ENCODE peak calls at places on chromosomes 1 and 21, in ten cellular contexts. K, Z, S, E, P, I, T, G, R and D are unnamed samples.

GRCh38 chr1:33382651-33383415 is 48.1 kb downstream of the PHC2 start:
- DNase-seq in P (no peak), K (no peak), Z (no peak), S (no peak), I (no peak), T (no peak), E (no peak), R (no peak), G (no peak), D (no peak)

GRCh38 chr21:45556645-45557601 is 14.7 kb upstream of the SLC19A1 start:
- DNase-seq in R (no peak), T (no peak), Z (no peak), K (no peak), G (no peak), I (no peak), E (no peak), P (no peak), S (peak), D (no peak)

GRCh38 chr1:59018860-59019259 is 235.0 kb upstream of the JUN start:
- DNase-seq in E (no peak), R (no peak), G (no peak), T (no peak), I (no peak), S (peak), Z (no peak), P (no peak), K (no peak), D (no peak)

GRCh38 chr1:76430532-76430931 is 356.0 kb downstream of the ST6GALNAC3 start:
- DNase-seq in R (no peak), G (no peak), T (no peak), E (no peak), Z (no peak), K (no peak), I (no peak), P (no peak), S (no peak), D (no peak)

GRCh38 chr1:211788626-211789025 is 41.9 kb downstream of the LPGAT1 start:
- DNase-seq in G (no peak), P (no peak), Z (no peak), R (no peak), S (no peak), K (no peak), T (no peak), E (no peak), I (no peak), D (no peak)

GRCh38 chr1:50610563-50610962 is 187.3 kb upstream of the DMRTA2 start:
- DNase-seq in P (no peak), Z (no peak), T (peak), G (no peak), S (no peak), I (no peak), E (no peak), R (no peak), K (no peak), D (no peak)

GRCh38 chr1:36884029-36884701 is 150.2 kb downstream of the GRIK3 start:
- DNase-seq in R (no peak), E (no peak), G (no peak), S (no peak), I (no peak), T (no peak), K (peak), Z (no peak), P (no peak), D (no peak)

GRCh38 chr21:44403106-44404020 is 49.9 kb downstream of the TRPM2 start:
- DNase-seq in R (no peak), P (no peak), S (peak), Z (no peak), G (no peak), I (no peak), K (no peak), E (no peak), T (no peak), D (no peak)

GRCh38 chr1:197695961-197696360 is 79.3 kb downstream of the DENND1B start:
- DNase-seq in T (no peak), K (no peak), I (no peak), G (no peak), E (no peak), S (no peak), Z (no peak), R (no peak), P (no peak), D (no peak)

GRCh38 chr1:222654849-222655248 is 37.0 kb downstream of the MIA3 start:
- DNase-seq in I (no peak), E (no peak), Z (no peak), K (no peak), G (peak), S (no peak), T (no peak), R (no peak), P (peak), D (no peak)

GRCh38 chr1:11704691-11705475 is 13.4 kb downstream of the DRAXIN start:
- DNase-seq in P (no peak), K (no peak), Z (no peak), S (no peak), T (peak), E (no peak), G (no peak), I (no peak), R (peak), D (no peak)

GRCh38 chr1:81174052-81174451 is 626.7 kb upstream of the ADGRL2 start:
- DNase-seq in P (no peak), R (no peak), G (no peak), Z (no peak), I (no peak), T (no peak), K (no peak), E (peak), S (no peak), D (no peak)

GRCh38 chr1:109821831-109822745 is 58.4 kb upstream of the EPS8L3 start:
- DNase-seq in K (peak), Z (no peak), S (peak), I (no peak), R (no peak), E (no peak), G (no peak), P (no peak), T (no peak), D (peak)

GRCh38 chr1:119001181-119002018 is 13.3 kb upstream of the TBX15 start:
- DNase-seq in R (no peak), Z (peak), K (no peak), G (no peak), P (no peak), I (no peak), S (peak), E (peak), T (peak), D (no peak)

GRCh38 chr1:26838474-26839338 is 12.2 kb downstream of the ZDHHC18 start:
- DNase-seq in K (no peak), Z (no peak), E (no peak), S (peak), P (peak), R (no peak), T (no peak), I (no peak), G (no peak), D (no peak)

GRCh38 chr21:20783611-20784010 is 214.6 kb upstream of the NCAM2 start:
- DNase-seq in R (no peak), P (no peak), E (no peak), I (no peak), T (no peak), K (no peak), G (no peak), Z (no peak), S (no peak), D (no peak)

GRCh38 chr1:153567621-153568366 is 2.1 kb upstream of the S100A2 start:
- DNase-seq in G (no peak), Z (peak), T (no peak), K (no peak), P (peak), R (no peak), I (no peak), S (no peak), E (peak), D (no peak)

GRCh38 chr1:32071758-32072621 is 749 bp upstream of the TMEM39B start:
- DNase-seq in P (no peak), I (no peak), E (no peak), T (no peak), R (peak), Z (no peak), K (no peak), S (no peak), G (no peak), D (peak)

GRCh38 chr1:22702255-22702654 is 8.4 kb upstream of the EPHB2 start:
- DNase-seq in G (no peak), E (no peak), R (no peak), Z (no peak), K (no peak), T (no peak), P (no peak), S (no peak), I (no peak), D (no peak)

GRCh38 chr1:246160905-246161304 is 346.2 kb downstream of the SMYD3 start:
- DNase-seq in T (no peak), S (no peak), Z (no peak), K (no peak), G (no peak), I (no peak), E (no peak), R (peak), P (no peak), D (no peak)